ENCODE peak calls at places on chromosomes 3 and 15, in five cellular contexts. One of them, this sample, is unnamed.

GRCh38 chr15:57387644-57388076 is 11.4 kb downstream of the CGNL1 start:
- DNase-seq in Kasumi-1: no peak
- DNase-seq in A673: no peak
- DNase-seq in DMS79 treated with DMSO at 0.1 percent for 48 hours: no peak
- DNase-seq in A549: no peak
- DNase-seq in this sample: no peak

GRCh38 chr3:24539699-24540098 is 45.0 kb upstream of the THRB start:
- DNase-seq in Kasumi-1: no peak
- DNase-seq in A673: no peak
- DNase-seq in DMS79 treated with DMSO at 0.1 percent for 48 hours: no peak
- DNase-seq in A549: no peak
- DNase-seq in this sample: no peak

GRCh38 chr3:45841380-45841700 is 579 bp downstream of the LZTFL1 start:
- DNase-seq in Kasumi-1: peak; percentile 29
- DNase-seq in A673: no peak
- DNase-seq in DMS79 treated with DMSO at 0.1 percent for 48 hours: no peak
- DNase-seq in A549: no peak
- DNase-seq in this sample: peak; percentile 9

GRCh38 chr15:100211855-100212850 is 129.6 kb downstream of the ADAMTS17 start:
- DNase-seq in Kasumi-1: no peak
- DNase-seq in A673: no peak
- DNase-seq in DMS79 treated with DMSO at 0.1 percent for 48 hours: no peak
- DNase-seq in A549: no peak
- DNase-seq in this sample: no peak

GRCh38 chr3:63470745-63471144 is 181.7 kb upstream of the SNTN start:
- DNase-seq in Kasumi-1: no peak
- DNase-seq in A673: no peak
- DNase-seq in DMS79 treated with DMSO at 0.1 percent for 48 hours: no peak
- DNase-seq in A549: no peak
- DNase-seq in this sample: no peak

GRCh38 chr15:28921336-28921735 is 35.6 kb downstream of the APBA2 start:
- DNase-seq in Kasumi-1: no peak
- DNase-seq in A673: no peak
- DNase-seq in DMS79 treated with DMSO at 0.1 percent for 48 hours: no peak
- DNase-seq in A549: no peak
- DNase-seq in this sample: no peak

GRCh38 chr15:44087578-44088190 is 107.4 kb downstream of the FRMD5 start:
- DNase-seq in Kasumi-1: no peak
- DNase-seq in A673: peak; percentile 58
- DNase-seq in DMS79 treated with DMSO at 0.1 percent for 48 hours: no peak
- DNase-seq in A549: peak; percentile 47
- DNase-seq in this sample: peak; percentile 72

GRCh38 chr15:57917998-57918397 is 147.5 kb downstream of the ALDH1A2 start:
- DNase-seq in Kasumi-1: no peak
- DNase-seq in A673: no peak
- DNase-seq in DMS79 treated with DMSO at 0.1 percent for 48 hours: no peak
- DNase-seq in A549: no peak
- DNase-seq in this sample: no peak

GRCh38 chr3:9704343-9705322 is 1.0 kb downstream of the CPNE9 start:
- DNase-seq in Kasumi-1: no peak
- DNase-seq in A673: peak; percentile 37
- DNase-seq in DMS79 treated with DMSO at 0.1 percent for 48 hours: peak; percentile 33
- DNase-seq in A549: peak; percentile 81
- DNase-seq in this sample: peak; percentile 47

GRCh38 chr3:194761384-194761783 is 75.7 kb downstream of the FAM43A start:
- DNase-seq in Kasumi-1: no peak
- DNase-seq in A673: no peak
- DNase-seq in DMS79 treated with DMSO at 0.1 percent for 48 hours: peak; percentile 90
- DNase-seq in A549: no peak
- DNase-seq in this sample: no peak

GRCh38 chr15:89910891-89911626 is 1.7 kb downstream of the ARPIN start:
- DNase-seq in Kasumi-1: peak; percentile 23
- DNase-seq in A673: no peak
- DNase-seq in DMS79 treated with DMSO at 0.1 percent for 48 hours: no peak
- DNase-seq in A549: no peak
- DNase-seq in this sample: no peak

GRCh38 chr15:52100807-52101206 is 11.8 kb downstream of the BCL2L10 start:
- DNase-seq in Kasumi-1: peak; percentile 52
- DNase-seq in A673: peak; percentile 86
- DNase-seq in DMS79 treated with DMSO at 0.1 percent for 48 hours: no peak
- DNase-seq in A549: no peak
- DNase-seq in this sample: peak; percentile 93

GRCh38 chr15:51111061-51111460 is 16.4 kb upstream of the TNFAIP8L3 start:
- DNase-seq in Kasumi-1: no peak
- DNase-seq in A673: no peak
- DNase-seq in DMS79 treated with DMSO at 0.1 percent for 48 hours: no peak
- DNase-seq in A549: no peak
- DNase-seq in this sample: no peak

GRCh38 chr3:56076746-56077145 is 391.5 kb downstream of the ERC2 start:
- DNase-seq in Kasumi-1: no peak
- DNase-seq in A673: no peak
- DNase-seq in DMS79 treated with DMSO at 0.1 percent for 48 hours: no peak
- DNase-seq in A549: no peak
- DNase-seq in this sample: no peak

GRCh38 chr3:175065492-175065891 is 206.4 kb downstream of the NAALADL2 start:
- DNase-seq in Kasumi-1: no peak
- DNase-seq in A673: no peak
- DNase-seq in DMS79 treated with DMSO at 0.1 percent for 48 hours: no peak
- DNase-seq in A549: no peak
- DNase-seq in this sample: no peak

GRCh38 chr3:159200176-159200575 is 398.3 kb downstream of the MFSD1 start:
- DNase-seq in Kasumi-1: peak; percentile 69
- DNase-seq in A673: no peak
- DNase-seq in DMS79 treated with DMSO at 0.1 percent for 48 hours: no peak
- DNase-seq in A549: no peak
- DNase-seq in this sample: no peak

GRCh38 chr15:52922871-52923270 is 132.7 kb upstream of the ONECUT1 start:
- DNase-seq in Kasumi-1: no peak
- DNase-seq in A673: no peak
- DNase-seq in DMS79 treated with DMSO at 0.1 percent for 48 hours: no peak
- DNase-seq in A549: no peak
- DNase-seq in this sample: no peak

GRCh38 chr3:197186887-197187588 is 111.4 kb downstream of the DLG1 start:
- DNase-seq in Kasumi-1: peak; percentile 76
- DNase-seq in A673: peak; percentile 81
- DNase-seq in DMS79 treated with DMSO at 0.1 percent for 48 hours: peak; percentile 87
- DNase-seq in A549: peak; percentile 4
- DNase-seq in this sample: peak; percentile 60

GRCh38 chr15:29522373-29523276 is 253.0 kb upstream of the NSMCE3 start:
- DNase-seq in Kasumi-1: no peak
- DNase-seq in A673: no peak
- DNase-seq in DMS79 treated with DMSO at 0.1 percent for 48 hours: peak; percentile 17
- DNase-seq in A549: peak; percentile 54
- DNase-seq in this sample: no peak

GRCh38 chr3:67790043-67790442 is 135.6 kb upstream of the SUCLG2 start:
- DNase-seq in Kasumi-1: peak; percentile 65
- DNase-seq in A673: peak; percentile 38
- DNase-seq in DMS79 treated with DMSO at 0.1 percent for 48 hours: no peak
- DNase-seq in A549: peak; percentile 5
- DNase-seq in this sample: no peak

GRCh38 chr3:63937661-63938651 is 25.8 kb upstream of the SCAANT1 start:
- DNase-seq in Kasumi-1: peak; percentile 49
- DNase-seq in A673: no peak
- DNase-seq in DMS79 treated with DMSO at 0.1 percent for 48 hours: peak; percentile 10
- DNase-seq in A549: no peak
- DNase-seq in this sample: no peak

GRCh38 chr3:3639078-3639477 is 160.2 kb upstream of the LRRN1 start:
- DNase-seq in Kasumi-1: no peak
- DNase-seq in A673: no peak
- DNase-seq in DMS79 treated with DMSO at 0.1 percent for 48 hours: no peak
- DNase-seq in A549: no peak
- DNase-seq in this sample: no peak

GRCh38 chr3:13764161-13764560 is 115.7 kb downstream of the WNT7A start:
- DNase-seq in Kasumi-1: no peak
- DNase-seq in A673: no peak
- DNase-seq in DMS79 treated with DMSO at 0.1 percent for 48 hours: no peak
- DNase-seq in A549: no peak
- DNase-seq in this sample: no peak

GRCh38 chr3:184981071-184981470 is 169.1 kb downstream of the VPS8 start:
- DNase-seq in Kasumi-1: no peak
- DNase-seq in A673: no peak
- DNase-seq in DMS79 treated with DMSO at 0.1 percent for 48 hours: no peak
- DNase-seq in A549: no peak
- DNase-seq in this sample: no peak

GRCh38 chr3:150006774-150007173 is 36.1 kb upstream of the PFN2 start:
- DNase-seq in Kasumi-1: no peak
- DNase-seq in A673: no peak
- DNase-seq in DMS79 treated with DMSO at 0.1 percent for 48 hours: no peak
- DNase-seq in A549: no peak
- DNase-seq in this sample: no peak